ENCODE peak calls at places on chromosomes 4 and X, in six cellular contexts. L is left cardiac atrium; H is substantia nigra; P is mucosa of descending colon; Y is stimulated activated CD8-positive, alpha-beta memory T cell treated with anti-CD3 and anti-CD28 coated beads, Interleukin-2, amount 100 ng/mL, for 48 hours; M is HFF-Myc. T is an unnamed sample.

GRCh38 chrX:39749728-39750127 is 348.0 kb downstream of the BCOR start:
- DNase-seq in H (no peak), P (no peak), Y (no peak), M (no peak), L (no peak), T (no peak)

GRCh38 chrX:54223581-54223980 is 40.5 kb upstream of the FAM120C start:
- DNase-seq in L (no peak), Y (no peak), P (no peak), H (no peak), M (no peak), T (no peak)

GRCh38 chr4:5165419-5166369 is 114.4 kb downstream of the STK32B start:
- DNase-seq in H (no peak), M (peak), Y (no peak), L (no peak), P (no peak), T (no peak)

GRCh38 chr4:74197123-74197522 is 39.2 kb downstream of the MTHFD2L start:
- DNase-seq in L (no peak), M (no peak), P (no peak), H (no peak), Y (no peak), T (no peak)

GRCh38 chr4:2794707-2795557 is 2.0 kb downstream of the SH3BP2 start:
- DNase-seq in H (peak), P (peak), L (peak), Y (no peak), M (no peak), T (peak)

GRCh38 chr4:171308661-171309060 is 504.5 kb upstream of the GALNTL6 start:
- DNase-seq in P (no peak), L (no peak), Y (no peak), H (no peak), M (no peak), T (no peak)

GRCh38 chr4:183408791-183409190 is 35.6 kb upstream of the CDKN2AIP start:
- DNase-seq in M (no peak), P (peak), Y (no peak), H (no peak), L (no peak), T (no peak)

GRCh38 chr4:24475756-24476155 is 108.6 kb downstream of the DHX15 start:
- DNase-seq in M (no peak), H (no peak), L (no peak), P (no peak), Y (no peak), T (no peak)

GRCh38 chrX:40065291-40066046 is 32.3 kb downstream of the BCOR start:
- DNase-seq in H (no peak), Y (no peak), L (no peak), P (no peak), M (no peak), T (no peak)

GRCh38 chrX:113726009-113726408 is 857.9 kb upstream of the HTR2C start:
- DNase-seq in P (no peak), L (no peak), Y (no peak), M (no peak), H (no peak), T (no peak)

GRCh38 chr4:88007304-88008132 is at the start of gene PKD2:
- DNase-seq in H (peak), P (peak), L (peak), Y (peak), M (no peak), T (peak)

GRCh38 chr4:2634014-2634413 is 97.6 kb downstream of the FAM193A start:
- DNase-seq in M (no peak), Y (no peak), H (no peak), P (no peak), L (no peak), T (no peak)

GRCh38 chrX:28901637-28902036 is 314.4 kb downstream of the IL1RAPL1 start:
- DNase-seq in H (no peak), P (no peak), M (no peak), L (no peak), Y (no peak), T (no peak)

T was measured in psoas muscle.